ENCODE peak calls at places on chromosomes 1 and 21, in nine cellular contexts. W, U, N, P, Z, T, I, Q and L are unnamed samples.

GRCh38 chr1:84621553-84621952 is 47.3 kb upstream of the CTBS start:
- DNase-seq in U (no peak), Q (no peak), N (no peak), T (no peak), Z (no peak), P (no peak), I (no peak), W (no peak), L (no peak)

GRCh38 chr1:183279835-183280234 is 93.8 kb downstream of the LAMC2 start:
- DNase-seq in Z (no peak), N (no peak), U (peak), W (no peak), P (no peak), Q (no peak), T (no peak), I (peak), L (peak)

GRCh38 chr1:70675737-70676156 is 264.7 kb downstream of the CTH start:
- DNase-seq in Z (no peak), N (no peak), U (no peak), I (no peak), T (no peak), P (no peak), W (no peak), Q (peak), L (no peak)

GRCh38 chr1:168057921-168058320 is 78.8 kb downstream of the GPR161 start:
- DNase-seq in N (no peak), U (peak), P (no peak), T (no peak), W (no peak), Q (no peak), I (no peak), Z (no peak), L (no peak)

GRCh38 chr1:109721046-109721445 is 9.0 kb downstream of the GSTM5 start:
- DNase-seq in W (no peak), T (no peak), Z (no peak), P (no peak), Q (no peak), U (no peak), I (no peak), N (no peak), L (no peak)

GRCh38 chr1:61754545-61754944 is 12.3 kb downstream of the PATJ start:
- DNase-seq in W (no peak), Q (no peak), I (no peak), P (peak), Z (no peak), U (no peak), T (no peak), N (no peak), L (no peak)

GRCh38 chr1:43253876-43254275 is 15.9 kb upstream of the TMEM125 start:
- DNase-seq in P (no peak), Q (no peak), W (no peak), U (no peak), I (no peak), Z (no peak), N (no peak), T (no peak), L (no peak)

GRCh38 chr1:66443793-66444192 is 90.2 kb upstream of the SGIP1 start:
- DNase-seq in T (no peak), I (no peak), Z (no peak), U (no peak), P (no peak), W (no peak), N (no peak), Q (no peak), L (no peak)

GRCh38 chr1:162927421-162927820 is 66.4 kb upstream of the CCDC190 start:
- DNase-seq in T (no peak), P (no peak), I (no peak), W (no peak), U (no peak), Q (no peak), Z (no peak), N (no peak), L (no peak)

DNA sequence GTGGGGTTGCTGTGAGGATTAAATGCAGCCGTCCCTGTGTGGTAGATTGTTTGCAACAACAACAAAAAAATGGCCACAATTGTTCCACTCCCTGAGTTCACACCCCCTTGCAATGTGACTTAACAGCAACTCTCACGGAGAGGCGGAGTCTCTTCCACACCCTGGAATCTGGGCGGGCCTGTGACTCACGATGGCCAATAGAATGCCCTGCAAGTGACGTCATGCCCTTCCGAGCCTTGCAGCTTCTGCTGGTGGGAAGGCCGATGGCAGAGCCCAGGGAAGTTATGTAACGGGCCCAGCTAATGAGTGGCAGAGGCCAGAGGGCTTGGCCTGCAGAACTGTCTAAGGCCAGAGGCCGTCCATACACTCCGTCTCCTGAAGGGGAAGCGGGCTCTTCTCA is 87.9 kb downstream of the RIPK4 start:
- DNase-seq in W (peak), N (peak), P (peak), Q (peak), U (peak), I (peak), Z (peak), T (peak), L (peak)
- TF ChIP-seq CTCF in W (no peak), N (no peak), P (no peak), Q (no peak), U (no peak), I (no peak), Z (no peak), T (no peak), L (no peak)

GRCh38 chr1:14415396-14415795 is 183.1 kb upstream of the KAZN start:
- DNase-seq in W (no peak), I (no peak), N (no peak), P (no peak), T (no peak), Z (no peak), Q (peak), U (no peak), L (no peak)
- TF ChIP-seq CTCF in W (peak), I (no peak), N (no peak), P (peak), T (peak), Z (no peak), Q (no peak), U (peak), L (no peak)

GRCh38 chr1:11802973-11803885 is 2.5 kb downstream of the MTHFR start:
- DNase-seq in P (peak), T (peak), I (peak), U (peak), N (peak), W (peak), Q (peak), Z (peak), L (peak)

GRCh38 chr1:11806307-11806936 is 431 bp downstream of the CLCN6 start:
- DNase-seq in I (no peak), Z (no peak), T (no peak), N (no peak), U (peak), W (no peak), P (no peak), Q (no peak), L (peak)

GRCh38 chr1:11807087-11807486 is 1.1 kb downstream of the CLCN6 start:
- DNase-seq in N (no peak), W (no peak), Q (no peak), I (no peak), P (no peak), Z (no peak), T (no peak), U (peak), L (no peak)

GRCh38 chr1:11804666-11805453 is 904 bp downstream of the MTHFR start:
- DNase-seq in I (no peak), U (peak), Q (peak), Z (no peak), N (no peak), T (no peak), P (no peak), W (peak), L (peak)

DNA sequence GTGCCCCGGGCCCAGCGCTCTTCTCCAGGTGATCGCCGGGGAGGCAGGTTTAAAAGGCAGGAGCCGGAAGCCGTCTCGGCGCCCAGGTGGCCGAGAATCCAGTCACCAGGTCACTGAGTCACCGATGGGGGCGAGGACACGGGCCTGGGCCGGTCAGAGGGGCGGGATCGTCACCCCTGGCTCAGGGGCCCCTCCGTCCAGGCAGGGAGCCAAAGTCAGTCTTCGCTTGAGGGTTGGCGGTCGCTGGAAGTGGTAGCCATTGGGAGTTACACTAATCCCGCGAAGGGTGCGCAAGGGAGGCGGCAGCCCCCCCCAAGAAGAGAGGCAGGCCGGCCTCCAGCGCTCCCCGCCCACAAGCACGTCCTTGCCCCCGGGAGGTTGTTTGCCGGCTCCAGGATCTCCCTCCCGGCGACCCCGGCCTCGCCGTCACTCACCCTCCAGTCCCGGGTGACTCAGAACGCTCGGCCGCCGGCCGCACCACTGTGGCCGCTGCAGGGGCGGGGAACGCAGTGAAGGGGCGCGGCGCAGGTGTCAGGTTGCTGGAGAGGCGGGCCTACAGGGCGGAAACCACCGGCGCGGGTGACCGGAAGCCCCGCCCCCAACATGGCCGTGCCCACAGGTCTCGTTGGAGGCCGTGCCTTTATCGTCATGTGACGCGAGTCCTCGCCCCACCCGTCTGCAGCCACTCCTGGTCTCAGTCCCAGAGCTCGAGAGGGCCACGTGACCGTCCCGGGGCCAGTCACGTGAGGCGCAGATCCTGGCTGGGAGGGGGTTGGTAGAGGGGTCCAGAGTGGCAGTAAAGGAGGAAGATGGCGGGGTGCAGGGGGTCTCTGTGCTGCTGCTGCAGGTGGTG is at the start of the genes CLCN6 and MTHFR:
- DNase-seq in W (peak), I (peak), U (peak), Z (peak), P (peak), N (peak), T (peak), Q (peak), L (peak)
- TF ChIP-seq CTCF in W (no peak), I (no peak), U (no peak), Z (no peak), P (no peak), N (no peak), T (no peak), Q (no peak), L (no peak)

DNA sequence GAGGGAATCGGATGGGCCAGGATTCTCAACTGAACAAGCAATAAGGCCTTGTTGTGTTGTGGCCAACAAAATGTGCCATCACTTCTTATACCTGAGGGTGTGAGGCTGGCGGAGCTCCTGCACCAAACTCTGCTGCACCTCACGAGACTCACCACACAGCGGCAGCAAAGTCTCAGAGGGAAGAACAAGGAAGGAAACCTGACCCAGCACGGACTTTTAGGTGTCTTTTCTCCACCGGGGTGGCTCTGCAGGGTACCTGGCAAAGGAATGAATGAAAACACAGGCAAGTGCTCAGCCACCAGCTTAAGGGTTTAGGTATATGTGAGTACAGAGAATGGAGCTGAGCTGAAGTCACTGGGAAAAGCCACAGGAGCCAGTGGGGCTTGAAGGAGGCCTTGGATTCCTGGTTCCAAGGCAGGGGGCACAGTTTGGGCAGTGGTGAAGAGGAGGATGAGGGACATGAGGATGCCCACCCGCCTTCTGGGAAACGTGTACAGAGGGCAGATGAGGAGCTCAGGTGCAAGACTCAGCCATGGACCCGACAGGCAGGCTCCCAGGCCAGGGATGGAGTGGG is 31.1 kb upstream of the HSD3B1 start:
- DNase-seq in P (peak), U (peak), W (no peak), Q (peak), I (no peak), Z (no peak), N (peak), T (no peak), L (peak)
- TF ChIP-seq CTCF in P (peak), U (peak), W (peak), Q (peak), I (no peak), Z (peak), N (peak), T (peak), L (peak)